ENCODE peak calls at places on chromosomes 2 and 18, in nine cellular contexts. R is Peyer's patch; G is tibial artery; Y is hepatocyte; F is spleen; A is A549; N is CD4-positive, alpha-beta T cell; H is uterus; U is WERI-Rb-1. W is an unnamed sample.

GRCh38 chr2:45236268-45236667 is 227.0 kb upstream of the SIX2 start:
- DNase-seq in R (no peak), G (no peak), Y (no peak), F (no peak), A (no peak), N (no peak), H (no peak), U (no peak), W (no peak)

GRCh38 chr2:169119816-169120215 is 50.5 kb downstream of the DHRS9 start:
- DNase-seq in R (no peak), G (no peak), Y (no peak), F (no peak), A (no peak), N (no peak), H (no peak), U (no peak), W (no peak)

GRCh38 chr2:42150159-42150558 is 19.0 kb upstream of the EML4 start:
- DNase-seq in R (no peak), G (no peak), Y (no peak), F (no peak), A (no peak), N (no peak), H (no peak), U (no peak), W (no peak)

GRCh38 chr2:88709117-88709739 is 17.8 kb downstream of the RPIA start:
- DNase-seq in R (no peak), G (no peak), Y (no peak), F (no peak), A (no peak), N (no peak), H (no peak), U (no peak), W (no peak)

GRCh38 chr2:154195644-154196221 is 324.0 kb downstream of the GALNT13 start:
- DNase-seq in R (no peak), G (no peak), Y (no peak), F (no peak), A (peak; percentile 33), N (no peak), H (no peak), U (no peak), W (no peak)

GRCh38 chr18:76005632-76006031 is 489.4 kb downstream of the ZNF516 start:
- DNase-seq in R (no peak), G (no peak), Y (no peak), F (no peak), A (no peak), N (no peak), H (no peak), U (peak; percentile 28), W (no peak)

GRCh38 chr2:179824961-179825360 is 36.5 kb downstream of the ZNF385B start:
- DNase-seq in R (no peak), G (no peak), Y (no peak), F (no peak), A (no peak), N (no peak), H (no peak), U (peak; percentile 17), W (no peak)

GRCh38 chr2:107322406-107322805 is 436.4 kb upstream of the ST6GAL2 start:
- DNase-seq in R (no peak), G (no peak), Y (no peak), F (no peak), A (no peak), N (no peak), H (no peak), U (no peak), W (no peak)

GRCh38 chr2:163878718-163879117 is 142.9 kb upstream of the FIGN start:
- DNase-seq in R (no peak), G (no peak), Y (peak; percentile 25), F (no peak), A (peak; percentile 49), N (no peak), H (no peak), U (peak; percentile 59), W (no peak)

GRCh38 chr2:60478660-60479059 is 74.8 kb downstream of the BCL11A start:
- DNase-seq in R (no peak), G (no peak), Y (no peak), F (no peak), A (no peak), N (no peak), H (no peak), U (no peak), W (no peak)

GRCh38 chr2:80703532-80703931 is 399.0 kb upstream of the LRRTM1 start:
- DNase-seq in R (no peak), G (no peak), Y (no peak), F (no peak), A (no peak), N (no peak), H (no peak), U (no peak), W (no peak)

GRCh38 chr2:10331033-10331701 is 28.5 kb downstream of the HPCAL1 start:
- DNase-seq in R (peak; percentile 92), G (peak; percentile 72), Y (peak; percentile 51), F (peak; percentile 94), A (peak; percentile 81), N (peak; percentile 76), H (peak; percentile 37), U (peak; percentile 96), W (no peak)

GRCh38 chr2:195562624-195563566 is 94.1 kb upstream of the SLC39A10 start:
- DNase-seq in R (peak; percentile 58), G (no peak), Y (no peak), F (peak; percentile 56), A (peak; percentile 32), N (no peak), H (no peak), U (no peak), W (no peak)

GRCh38 chr2:45433363-45433762 is 177.7 kb downstream of the SRBD1 start:
- DNase-seq in R (no peak), G (no peak), Y (no peak), F (no peak), A (no peak), N (no peak), H (no peak), U (no peak), W (no peak)

GRCh38 chr2:84885111-84885510 is 4.2 kb upstream of the TRABD2A start:
- DNase-seq in R (no peak), G (no peak), Y (no peak), F (no peak), A (no peak), N (no peak), H (no peak), U (no peak), W (no peak)

GRCh38 chr2:105753380-105753779 is 8.7 kb downstream of the NCK2 start:
- DNase-seq in R (no peak), G (no peak), Y (no peak), F (no peak), A (no peak), N (no peak), H (no peak), U (no peak), W (no peak)

GRCh38 chr18:58516514-58517285 is 112.2 kb downstream of the ALPK2 start:
- DNase-seq in R (no peak), G (no peak), Y (no peak), F (no peak), A (no peak), N (no peak), H (no peak), U (no peak), W (no peak)

GRCh38 chr2:3242747-3243369 is 134.8 kb downstream of the EIPR1 start:
- DNase-seq in R (peak; percentile 60), G (no peak), Y (no peak), F (no peak), A (no peak), N (no peak), H (no peak), U (no peak), W (no peak)

GRCh38 chr18:51278045-51278649 is 80.7 kb upstream of the MEX3C start:
- DNase-seq in R (peak; percentile 50), G (no peak), Y (peak; percentile 26), F (no peak), A (peak; percentile 57), N (no peak), H (no peak), U (peak; percentile 81), W (no peak)

GRCh38 chr2:42214669-42215068 is 45.5 kb downstream of the EML4 start:
- DNase-seq in R (no peak), G (no peak), Y (no peak), F (no peak), A (no peak), N (no peak), H (no peak), U (no peak), W (no peak)

GRCh38 chr2:155033652-155034051 is 335.2 kb downstream of the KCNJ3 start:
- DNase-seq in R (no peak), G (no peak), Y (no peak), F (no peak), A (no peak), N (no peak), H (no peak), U (no peak), W (no peak)

GRCh38 chr2:76862901-76863300 is 659.3 kb downstream of the LRRTM4 start:
- DNase-seq in R (no peak), G (no peak), Y (no peak), F (no peak), A (no peak), N (no peak), H (no peak), U (no peak), W (no peak)

GRCh38 chr2:62200868-62201267 is 5.0 kb downstream of the B3GNT2 start:
- DNase-seq in R (no peak), G (no peak), Y (no peak), F (no peak), A (no peak), N (no peak), H (no peak), U (no peak), W (no peak)
- H3K27ac ChIP-seq in R (no peak overlapping the region), G (peak overlapping the region; percentile 53), Y (no peak overlapping the region), F (no peak overlapping the region), A (no peak overlapping the region), N (no peak overlapping the region), H (no peak overlapping the region), U (no peak overlapping the region), W (no peak overlapping the region)

GRCh38 chr2:222315443-222316121 is 16.8 kb upstream of the PAX3 start:
- DNase-seq in R (no peak), G (no peak), Y (no peak), F (no peak), A (no peak), N (no peak), H (no peak), U (no peak), W (no peak)
- TF ChIP-seq CTCF in R (no peak), G (no peak), Y (no peak), F (no peak), A (peak; percentile 12), N (no peak), H (no peak), U (peak; percentile 11), W (no peak)

GRCh38 chr2:66436546-66436945 is 1.6 kb downstream of the MEIS1 start:
- DNase-seq in R (no peak), G (no peak), Y (no peak), F (no peak), A (no peak), N (no peak), H (no peak), U (no peak), W (no peak)
- H3K27ac ChIP-seq in R (no peak overlapping the region), G (peak overlapping the region; percentile 84), Y (peak overlapping the region; percentile 93), F (no peak overlapping the region), A (no peak overlapping the region), N (no peak overlapping the region), H (peak overlapping the region; percentile 96), U (no peak overlapping the region), W (peak overlapping the region; percentile 99)

DNA sequence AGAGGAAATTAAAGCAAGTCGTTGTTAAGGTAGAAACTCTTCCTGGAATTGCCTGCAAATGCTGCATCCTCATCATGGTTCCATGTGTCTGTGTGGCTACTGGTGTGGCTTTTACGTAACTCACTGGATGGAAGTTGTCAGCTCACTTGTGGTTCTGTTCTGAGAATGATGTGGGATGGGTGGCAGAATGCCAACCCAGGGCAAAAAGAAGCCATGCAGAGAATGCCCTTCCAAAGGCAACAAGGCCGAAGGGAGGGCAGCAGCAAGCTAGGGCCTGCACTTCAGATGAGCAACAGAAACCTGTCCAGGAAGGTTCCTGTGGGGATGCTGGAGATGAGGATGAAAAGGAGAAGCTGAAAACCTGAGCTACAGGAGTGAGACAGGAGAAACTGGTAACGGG is 10.4 kb upstream of the NAPG start:
- DNase-seq in R (no peak), G (no peak), Y (no peak), F (no peak), A (no peak), N (no peak), H (no peak), U (no peak), W (no peak)
- TF ChIP-seq CTCF in R (no peak), G (no peak), Y (no peak), F (no peak), A (no peak), N (no peak), H (no peak), U (no peak), W (no peak)